ENCODE peak calls at places on chromosomes 16 and 17, in seven cellular contexts. O is natural killer cell; W is AG10803; V is RWPE1; U is transverse colon; Q is uterus; S is CD4-positive, alpha-beta T cell. B is an unnamed sample.

GRCh38 chr17:44983563-44983962 is 15.5 kb upstream of the C1QL1 start:
- DNase-seq in O (no peak), W (no peak), V (no peak), U (no peak), Q (no peak), S (no peak), B (no peak)

GRCh38 chr17:66654341-66654740 is 180.6 kb upstream of the CACNG5 start:
- DNase-seq in O (no peak), W (peak; percentile 67), V (no peak), U (no peak), Q (no peak), S (no peak), B (no peak)

GRCh38 chr16:72876221-72876620 is 171.7 kb downstream of the ZFHX3 start:
- DNase-seq in O (no peak), W (peak; percentile 75), V (no peak), U (peak; percentile 44), Q (peak; percentile 54), S (no peak), B (peak; percentile 68)

GRCh38 chr17:29140631-29141483 is 39.3 kb downstream of the MYO18A start:
- DNase-seq in O (peak; percentile 44), W (no peak), V (no peak), U (no peak), Q (no peak), S (peak; percentile 64), B (peak; percentile 56)

GRCh38 chr17:29723283-29724047 is 100.8 kb upstream of the CORO6 start:
- DNase-seq in O (no peak), W (no peak), V (no peak), U (no peak), Q (no peak), S (no peak), B (no peak)

GRCh38 chr17:17406225-17406624 is 70.6 kb upstream of the MED9 start:
- DNase-seq in O (no peak), W (no peak), V (no peak), U (no peak), Q (no peak), S (no peak), B (no peak)

GRCh38 chr17:18944646-18945045 is 7.3 kb upstream of the SLC5A10 start:
- DNase-seq in O (no peak), W (no peak), V (no peak), U (no peak), Q (no peak), S (no peak), B (no peak)

GRCh38 chr16:51851111-51851510 is 695.8 kb downstream of the TOX3 start:
- DNase-seq in O (no peak), W (no peak), V (no peak), U (no peak), Q (no peak), S (no peak), B (no peak)

GRCh38 chr17:67376509-67376891 is 581 bp upstream of the PITPNC1 start:
- DNase-seq in O (no peak), W (peak; percentile 89), V (no peak), U (peak; percentile 21), Q (peak; percentile 28), S (no peak), B (no peak)

GRCh38 chr17:38601539-38602351 is 4.0 kb downstream of the SRCIN1 start:
- DNase-seq in O (no peak), W (no peak), V (no peak), U (peak; percentile 82), Q (no peak), S (no peak), B (no peak)

GRCh38 chr17:44840936-44841335 is 6.7 kb upstream of the HIGD1B start:
- DNase-seq in O (no peak), W (no peak), V (no peak), U (no peak), Q (no peak), S (no peak), B (no peak)

GRCh38 chr16:68696514-68696913 is 40.6 kb upstream of the CDH1 start:
- DNase-seq in O (no peak), W (no peak), V (no peak), U (peak; percentile 49), Q (no peak), S (no peak), B (no peak)

GRCh38 chr16:24044467-24044866 is 208.7 kb downstream of the PRKCB start:
- DNase-seq in O (no peak), W (no peak), V (no peak), U (no peak), Q (no peak), S (no peak), B (no peak)

GRCh38 chr17:75645889-75646625 is 12.8 kb downstream of the SMIM5 start:
- DNase-seq in O (peak; percentile 42), W (no peak), V (peak; percentile 77), U (peak; percentile 89), Q (peak; percentile 52), S (no peak), B (no peak)

GRCh38 chr17:66508896-66509843 is 206.8 kb downstream of the PRKCA start:
- DNase-seq in O (no peak), W (peak; percentile 88), V (peak; percentile 69), U (peak; percentile 84), Q (no peak), S (peak; percentile 42), B (no peak)

GRCh38 chr16:26345951-26346350 is 654.2 kb downstream of the HS3ST4 start:
- DNase-seq in O (no peak), W (no peak), V (no peak), U (no peak), Q (no peak), S (no peak), B (no peak)

GRCh38 chr16:69839240-69839688 is 77.1 kb downstream of the WWP2 start:
- DNase-seq in O (no peak), W (no peak), V (no peak), U (peak; percentile 57), Q (no peak), S (no peak), B (no peak)

GRCh38 chr16:54284931-54285413 is 1.6 kb downstream of the IRX3 start:
- DNase-seq in O (no peak), W (peak; percentile 42), V (no peak), U (no peak), Q (no peak), S (no peak), B (no peak)

GRCh38 chr16:513950-514349 is 13.6 kb upstream of the CAPN15 start:
- DNase-seq in O (no peak), W (no peak), V (no peak), U (no peak), Q (no peak), S (no peak), B (no peak)

GRCh38 chr16:8729779-8730334 is 55.4 kb downstream of the ABAT start:
- DNase-seq in O (no peak), W (no peak), V (no peak), U (no peak), Q (no peak), S (no peak), B (no peak)

GRCh38 chr17:48066192-48066591 is 18.0 kb downstream of the NFE2L1 start:
- DNase-seq in O (no peak), W (no peak), V (no peak), U (no peak), Q (no peak), S (no peak), B (no peak)

GRCh38 chr17:72726936-72727335 is 365.6 kb downstream of the SLC39A11 start:
- DNase-seq in O (no peak), W (no peak), V (no peak), U (peak; percentile 11), Q (no peak), S (peak; percentile 23), B (no peak)
- TF ChIP-seq CTCF in O (no peak), W (peak; percentile 2), V (no peak), U (no peak), Q (no peak), S (no peak), B (no peak)

DNA sequence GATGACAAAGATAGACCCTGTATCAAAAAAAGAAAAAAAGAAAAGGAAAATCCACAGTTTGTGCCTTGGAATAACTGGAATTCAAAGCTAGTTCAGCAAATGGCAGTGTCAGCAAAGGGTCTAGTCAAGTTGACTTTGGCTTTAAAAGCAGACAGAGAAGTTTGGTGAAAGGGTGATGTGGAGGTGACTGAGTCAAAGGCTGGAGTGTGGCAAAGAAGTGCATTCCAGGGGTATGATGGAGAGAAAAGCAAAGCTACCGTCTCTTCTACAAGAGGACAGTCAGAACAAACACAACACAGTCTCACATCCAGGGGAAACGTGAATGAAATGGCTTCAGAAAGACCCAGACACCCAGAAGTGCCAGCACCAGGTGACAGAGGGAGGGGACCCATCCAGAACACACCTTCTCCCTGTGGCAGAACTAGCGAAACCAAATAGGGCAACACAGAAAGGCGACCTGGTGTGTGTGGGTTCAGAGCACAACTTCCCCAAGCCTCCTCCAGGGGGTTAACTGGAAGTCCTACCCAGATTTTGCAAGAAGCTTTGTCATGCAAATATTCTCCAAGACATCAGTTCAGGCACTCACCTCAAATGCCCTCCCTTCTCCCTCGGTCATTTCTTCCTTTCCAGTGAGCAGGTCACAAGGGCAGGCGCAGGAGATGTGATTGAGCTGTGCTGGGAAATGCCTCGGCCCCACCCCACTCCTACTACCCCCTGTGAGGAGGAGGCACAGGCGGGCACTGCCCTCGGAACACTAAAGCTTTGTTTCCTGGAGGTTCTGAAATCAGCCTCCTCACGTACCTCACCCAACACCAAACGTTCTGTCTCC is 481.9 kb downstream of the SOX9 start:
- DNase-seq in O (no peak), W (peak; percentile 67), V (no peak), U (peak; percentile 72), Q (no peak), S (no peak), B (no peak)
- TF ChIP-seq CTCF in O (no peak), W (peak; percentile 46), V (no peak), U (peak; percentile 13), Q (no peak), S (no peak), B (peak; percentile 27)

DNA sequence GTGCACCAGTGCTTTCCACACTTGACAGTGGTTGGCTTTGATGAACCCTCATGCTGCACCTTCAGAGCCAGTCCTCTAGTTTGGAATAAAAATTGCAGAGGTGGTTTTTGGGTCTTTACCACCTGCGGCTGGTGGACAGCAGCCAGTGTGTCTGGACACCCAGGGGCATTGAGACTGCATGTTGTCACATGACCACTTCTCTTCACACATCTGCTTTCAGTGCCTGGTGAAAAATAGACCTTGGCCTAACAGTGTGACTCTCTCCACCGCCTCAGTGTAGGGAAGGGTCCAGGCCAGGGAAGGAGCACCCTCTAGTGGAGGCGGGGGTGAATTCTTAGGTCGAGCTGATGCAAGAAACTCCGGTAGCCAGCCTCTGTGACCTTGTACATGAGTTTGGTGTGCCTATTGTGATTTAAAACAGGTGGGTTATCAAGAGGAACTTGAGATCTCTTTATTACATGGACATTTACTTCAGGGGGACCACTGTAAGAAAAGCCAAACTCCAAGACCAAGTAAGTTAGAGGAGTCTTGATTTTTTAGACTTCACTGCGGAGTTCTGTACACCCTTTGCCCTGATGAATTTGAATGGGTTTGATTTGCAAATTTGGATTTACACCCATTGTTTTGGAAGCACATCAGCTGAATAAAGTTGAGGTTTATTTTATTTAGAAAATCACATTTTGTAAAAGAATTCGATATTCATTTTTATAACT is 17.9 kb downstream of the GOSR2 start:
- DNase-seq in O (peak; percentile 43), W (peak; percentile 77), V (peak; percentile 79), U (peak; percentile 72), Q (peak; percentile 58), S (peak; percentile 57), B (peak; percentile 67)
- TF ChIP-seq CTCF in O (peak; percentile 58), W (peak; percentile 93), V (peak; percentile 92), U (peak; percentile 66), Q (peak; percentile 70), S (peak; percentile 74), B (peak; percentile 91)

DNA sequence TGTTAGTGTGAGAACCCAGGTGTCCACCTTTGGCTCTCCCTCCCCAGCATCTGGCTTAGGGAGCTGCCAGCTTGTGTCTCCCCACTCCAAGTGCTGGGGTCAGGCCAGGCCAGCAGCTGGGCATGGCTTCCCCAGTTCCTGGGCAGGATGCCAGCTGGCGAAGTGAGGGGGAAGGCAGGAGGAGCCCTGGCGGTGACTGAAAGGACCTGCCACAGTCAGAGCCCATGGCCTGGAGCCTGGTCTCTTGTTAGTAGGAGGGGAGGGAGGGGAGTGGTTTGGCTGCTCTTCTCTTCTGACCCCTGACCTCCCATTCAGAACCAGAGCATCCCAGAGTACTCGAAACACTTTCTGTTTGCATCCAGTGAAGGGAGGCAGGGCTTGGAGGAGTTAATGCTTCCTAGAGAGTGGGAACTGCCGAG is 586 bp downstream of the CHD3 start:
- DNase-seq in O (no peak), W (peak; percentile 94), V (peak; percentile 82), U (peak; percentile 96), Q (peak; percentile 95), S (peak; percentile 27), B (peak; percentile 94)
- TF ChIP-seq CTCF in O (no peak), W (peak; percentile 44), V (peak; percentile 30), U (peak; percentile 77), Q (peak; percentile 50), S (peak; percentile 12), B (peak; percentile 41)